ENCODE peak calls at places on chromosomes 12 and 14, in ten cellular contexts. J, Q, V, I, A, S, B, L, Y and K are unnamed samples.

GRCh38 chr12:26853303-26854027 is 20.5 kb upstream of the ITPR2 start:
- DNase-seq in L (peak), B (peak), J (no peak), S (peak), I (peak), Y (peak), Q (peak), A (peak), V (peak), K (peak)

GRCh38 chr12:29990971-29991370 is 207.2 kb upstream of the TMTC1 start:
- DNase-seq in Y (no peak), J (no peak), B (no peak), S (no peak), V (no peak), L (peak), Q (no peak), A (no peak), I (no peak), K (no peak)

GRCh38 chr12:50040657-50041056 is 15.4 kb upstream of the RACGAP1 start:
- DNase-seq in V (no peak), I (no peak), S (no peak), Y (no peak), Q (no peak), L (no peak), J (no peak), A (no peak), B (no peak), K (no peak)

GRCh38 chr12:124730455-124730932 is 133.2 kb downstream of the SCARB1 start:
- DNase-seq in A (no peak), Y (no peak), Q (no peak), V (no peak), L (peak), S (no peak), B (peak), J (no peak), I (no peak), K (peak)

GRCh38 chr14:70660967-70661871 is 19.5 kb downstream of the TTC9 start:
- DNase-seq in Q (peak), A (no peak), Y (no peak), S (no peak), B (no peak), I (no peak), J (no peak), V (no peak), L (no peak), K (no peak)

GRCh38 chr12:69196302-69197288 is 42.8 kb upstream of the CPSF6 start:
- DNase-seq in B (peak), J (no peak), L (peak), S (no peak), Q (no peak), A (no peak), I (peak), V (no peak), Y (no peak), K (no peak)

GRCh38 chr14:58774531-58774930 is 136.8 kb downstream of the DACT1 start:
- DNase-seq in I (no peak), V (no peak), L (no peak), B (no peak), J (no peak), S (no peak), Q (no peak), A (no peak), Y (no peak), K (no peak)

GRCh38 chr14:53528114-53528513 is 375.0 kb upstream of the DDHD1 start:
- DNase-seq in B (no peak), I (no peak), Y (no peak), L (peak), J (no peak), A (no peak), Q (no peak), S (no peak), V (no peak), K (no peak)

GRCh38 chr12:107359382-107359781 is 266.0 kb upstream of the CRY1 start:
- DNase-seq in V (no peak), J (no peak), S (no peak), L (peak), B (no peak), Q (no peak), A (no peak), I (peak), Y (no peak), K (no peak)

GRCh38 chr12:71060426-71060825 is 97.4 kb downstream of the TSPAN8 start:
- DNase-seq in S (no peak), I (no peak), Y (no peak), L (no peak), J (no peak), Q (no peak), A (no peak), B (no peak), V (no peak), K (no peak)

GRCh38 chr12:4809013-4809448 is 88.8 kb downstream of the GALNT8 start:
- DNase-seq in A (peak), J (no peak), I (no peak), S (no peak), L (no peak), B (no peak), Q (no peak), V (no peak), Y (no peak), K (peak)

GRCh38 chr14:92492261-92492660 is 21.3 kb upstream of the RIN3 start:
- DNase-seq in Y (no peak), A (no peak), I (no peak), J (no peak), B (no peak), S (no peak), V (no peak), Q (no peak), L (no peak), K (no peak)

GRCh38 chr12:80648866-80649265 is 58.6 kb upstream of the MYF6 start:
- DNase-seq in I (peak), L (peak), B (peak), J (no peak), A (no peak), V (peak), Q (no peak), S (no peak), Y (no peak), K (no peak)

GRCh38 chr14:60652674-60653387 is 3.6 kb upstream of the SIX1 start:
- DNase-seq in Q (no peak), L (no peak), S (no peak), B (no peak), A (peak), I (no peak), V (no peak), Y (no peak), J (no peak), K (no peak)

GRCh38 chr12:25421651-25422150 is 131.4 kb downstream of the LMNTD1 start:
- DNase-seq in Y (no peak), J (no peak), A (no peak), S (no peak), B (no peak), V (no peak), L (no peak), I (no peak), Q (no peak), K (no peak)

GRCh38 chr12:88298761-88299242 is 156.7 kb downstream of the TMTC3 start:
- DNase-seq in B (peak), I (peak), Q (peak), A (no peak), L (peak), V (peak), S (no peak), Y (no peak), J (no peak), K (no peak)

GRCh38 chr12:53467880-53468279 is 16.0 kb downstream of the PCBP2 start:
- DNase-seq in L (no peak), S (no peak), B (no peak), I (no peak), V (no peak), A (no peak), Y (no peak), J (no peak), Q (no peak), K (no peak)

GRCh38 chr12:97277030-97277429 is 185.6 kb upstream of the RMST start:
- DNase-seq in L (no peak), S (no peak), A (no peak), I (no peak), B (no peak), J (no peak), Q (no peak), V (no peak), Y (no peak), K (no peak)

GRCh38 chr14:76133103-76133502 is 18.6 kb upstream of the GPATCH2L start:
- DNase-seq in Q (no peak), I (no peak), S (no peak), J (no peak), Y (no peak), L (peak), A (no peak), V (no peak), B (peak), K (no peak)

GRCh38 chr12:75725505-75726120 is 214.2 kb upstream of the KRR1 start:
- DNase-seq in J (no peak), L (peak), S (no peak), Y (no peak), B (peak), A (no peak), V (peak), Q (no peak), I (peak), K (no peak)

GRCh38 chr12:101642115-101643067 is 47.6 kb downstream of the MYBPC1 start:
- DNase-seq in A (peak), B (peak), Y (peak), J (no peak), L (no peak), I (no peak), V (no peak), Q (no peak), S (no peak), K (no peak)

GRCh38 chr14:77653473-77653872 is 37.0 kb upstream of the SPTLC2 start:
- DNase-seq in I (no peak), B (no peak), A (no peak), S (no peak), Q (no peak), L (no peak), V (no peak), Y (no peak), J (no peak), K (no peak)

GRCh38 chr12:13177373-13177772 is 19.2 kb upstream of the EMP1 start:
- DNase-seq in J (no peak), V (no peak), B (no peak), Y (no peak), S (no peak), Q (no peak), L (peak), I (no peak), A (no peak), K (no peak)

GRCh38 chr14:30243805-30244204 is 315.2 kb upstream of the G2E3 start:
- DNase-seq in S (no peak), V (no peak), Y (no peak), J (no peak), I (peak), L (peak), Q (no peak), A (no peak), B (no peak), K (no peak)

GRCh38 chr14:104154246-104154645 is 15.9 kb downstream of the KIF26A start:
- DNase-seq in J (no peak), I (no peak), Q (no peak), S (no peak), Y (no peak), V (no peak), L (no peak), A (no peak), B (no peak), K (no peak)